ENCODE peak calls at places on chromosome 1, in seven cellular contexts. J, R, I, F, Q, H and D are unnamed samples.

GRCh38 chr1:109299087-109299983 is 7.5 kb downstream of the MYBPHL start:
- DNase-seq in J (no peak), R (no peak), I (peak; percentile 97), F (no peak), Q (peak; percentile 74), H (peak; percentile 89), D (no peak)

GRCh38 chr1:181423301-181423918 is 59.9 kb upstream of the CACNA1E start:
- DNase-seq in J (no peak), R (no peak), I (peak; percentile 14), F (no peak), Q (no peak), H (peak; percentile 3), D (peak; percentile 28)

GRCh38 chr1:27045973-27046558 is 33.4 kb upstream of the TENT5B start:
- DNase-seq in J (peak; percentile 84), R (peak; percentile 89), I (peak; percentile 71), F (peak; percentile 73), Q (peak; percentile 81), H (peak; percentile 73), D (peak; percentile 73)

GRCh38 chr1:192153276-192153675 is 5.0 kb upstream of the RGS18 start:
- DNase-seq in J (no peak), R (no peak), I (peak; percentile 83), F (no peak), Q (no peak), H (peak; percentile 68), D (no peak)

GRCh38 chr1:228399531-228400236 is 7.0 kb downstream of the TRIM11 start:
- DNase-seq in J (peak; percentile 40), R (peak; percentile 54), I (no peak), F (no peak), Q (no peak), H (no peak), D (no peak)

GRCh38 chr1:235486321-235486720 is 17.9 kb downstream of the B3GALNT2 start:
- DNase-seq in J (no peak), R (no peak), I (peak; percentile 16), F (no peak), Q (no peak), H (no peak), D (no peak)

GRCh38 chr1:25754421-25755195 is 45.4 kb upstream of the SELENON start:
- DNase-seq in J (no peak), R (peak; percentile 61), I (no peak), F (no peak), Q (no peak), H (no peak), D (peak; percentile 51)

GRCh38 chr1:232306269-232306911 is 323.5 kb downstream of the SIPA1L2 start:
- DNase-seq in J (peak; percentile 74), R (peak; percentile 70), I (no peak), F (peak; percentile 30), Q (peak; percentile 60), H (peak; percentile 70), D (no peak)

GRCh38 chr1:87904668-87905067 is 576.0 kb downstream of the LMO4 start:
- DNase-seq in J (no peak), R (no peak), I (no peak), F (no peak), Q (no peak), H (no peak), D (no peak)

GRCh38 chr1:55867444-55867843 is 652.3 kb upstream of the USP24 start:
- DNase-seq in J (no peak), R (no peak), I (peak; percentile 28), F (no peak), Q (no peak), H (no peak), D (no peak)

GRCh38 chr1:92298213-92298572 is 594 bp downstream of the GLMN start:
- DNase-seq in J (no peak), R (no peak), I (no peak), F (no peak), Q (no peak), H (no peak), D (no peak)

GRCh38 chr1:53589043-53589887 is 130.1 kb downstream of the DMRTB1 start:
- DNase-seq in J (peak; percentile 34), R (no peak), I (no peak), F (no peak), Q (no peak), H (no peak), D (no peak)

GRCh38 chr1:218692808-218693207 is 347.7 kb downstream of the TGFB2 start:
- DNase-seq in J (no peak), R (no peak), I (no peak), F (no peak), Q (no peak), H (no peak), D (no peak)

GRCh38 chr1:54949971-54950360 is 30.5 kb upstream of the TMEM61 start:
- DNase-seq in J (no peak), R (no peak), I (peak; percentile 67), F (no peak), Q (no peak), H (peak; percentile 24), D (no peak)

GRCh38 chr1:103069201-103069600 is 39.1 kb downstream of the COL11A1 start:
- DNase-seq in J (no peak), R (no peak), I (no peak), F (no peak), Q (no peak), H (no peak), D (no peak)

GRCh38 chr1:38613996-38614395 is 245.6 kb downstream of the RRAGC start:
- DNase-seq in J (no peak), R (no peak), I (no peak), F (no peak), Q (no peak), H (no peak), D (no peak)

GRCh38 chr1:193104496-193104905 is 713 bp downstream of the GLRX2 start:
- DNase-seq in J (peak; percentile 85), R (peak; percentile 92), I (peak; percentile 56), F (peak; percentile 27), Q (no peak), H (no peak), D (peak; percentile 62)

GRCh38 chr1:84478876-84479868 is at the start of gene RPF1:
- DNase-seq in J (peak; percentile 89), R (peak; percentile 92), I (peak; percentile 79), F (peak; percentile 67), Q (peak; percentile 84), H (peak; percentile 88), D (peak; percentile 72)

GRCh38 chr1:158952416-158952815 is 21.1 kb downstream of the PYHIN1 start:
- DNase-seq in J (no peak), R (no peak), I (no peak), F (no peak), Q (no peak), H (no peak), D (no peak)

GRCh38 chr1:15799004-15799867 is 8.2 kb downstream of the UQCRHL start:
- DNase-seq in J (peak; percentile 80), R (peak; percentile 85), I (peak; percentile 96), F (peak; percentile 68), Q (peak; percentile 70), H (peak; percentile 99), D (no peak)

GRCh38 chr1:248858096-248858890 is 592 bp downstream of the ZNF692 start:
- DNase-seq in J (peak; percentile 90), R (peak; percentile 92), I (peak; percentile 64), F (peak; percentile 55), Q (peak; percentile 88), H (peak; percentile 80), D (peak; percentile 76)

GRCh38 chr1:22142315-22143064 is 407 bp downstream of the WNT4 start:
- DNase-seq in J (no peak), R (no peak), I (no peak), F (peak; percentile 40), Q (peak; percentile 67), H (peak; percentile 35), D (peak; percentile 60)

GRCh38 chr1:195218428-195219212 is 1389.6 kb downstream of the KCNT2 start:
- DNase-seq in J (no peak), R (peak; percentile 45), I (no peak), F (no peak), Q (peak; percentile 30), H (no peak), D (no peak)

GRCh38 chr1:213070399-213070798 is 19.4 kb downstream of the RPS6KC1 start:
- DNase-seq in J (no peak), R (no peak), I (peak; percentile 86), F (no peak), Q (no peak), H (peak; percentile 85), D (no peak)
- H3K4me3 ChIP-seq in J (no peak overlapping the region), R (no peak overlapping the region), I (peak overlapping the region; percentile 16), F (no peak overlapping the region), Q (no peak overlapping the region), H (no peak overlapping the region), D (no peak overlapping the region)

GRCh38 chr1:214762902-214763301 is 159.9 kb downstream of the CENPF start:
- DNase-seq in J (no peak), R (no peak), I (no peak), F (no peak), Q (no peak), H (no peak), D (no peak)

GRCh38 chr1:214767221-214767620 is 164.2 kb downstream of the CENPF start:
- DNase-seq in J (no peak), R (no peak), I (no peak), F (no peak), Q (no peak), H (no peak), D (no peak)

GRCh38 chr1:214761030-214761429 is 158.0 kb downstream of the CENPF start:
- DNase-seq in J (no peak), R (no peak), I (no peak), F (no peak), Q (no peak), H (no peak), D (no peak)

DNA sequence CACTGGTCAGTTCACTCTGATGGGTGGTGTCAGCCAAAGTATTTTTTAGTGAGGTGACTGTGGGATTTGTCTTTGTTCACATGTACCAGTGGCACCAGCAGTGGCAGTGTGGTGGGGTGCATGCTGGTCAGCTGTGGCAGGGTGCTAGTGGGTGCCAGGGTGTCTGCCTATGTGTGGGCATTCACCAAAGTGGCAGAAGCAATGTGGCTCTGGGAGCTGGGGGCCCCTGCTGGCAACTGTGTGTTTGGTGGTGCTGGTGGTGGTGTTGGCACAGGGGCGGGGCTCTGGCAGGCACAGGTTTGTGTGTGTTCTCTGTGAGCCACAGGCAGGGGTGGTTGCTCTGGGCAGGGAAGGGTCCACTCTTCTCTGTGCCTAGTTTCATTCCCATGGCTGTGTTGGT is 161.5 kb downstream of the CENPF start:
- DNase-seq in J (no peak), R (peak; percentile 49), I (no peak), F (no peak), Q (no peak), H (no peak), D (no peak)
- H3K9me3 ChIP-seq in J (peaks cover 25% of the 10 kb centered on the region), R (peaks cover 55% of the 10 kb centered on the region), I (peaks cover 7% of the 10 kb centered on the region), F (no peaks in the 10 kb centered on the region), Q (peaks cover 26% of the 10 kb centered on the region), H (peaks cover 44% of the 10 kb centered on the region), D (no peaks in the 10 kb centered on the region)

DNA sequence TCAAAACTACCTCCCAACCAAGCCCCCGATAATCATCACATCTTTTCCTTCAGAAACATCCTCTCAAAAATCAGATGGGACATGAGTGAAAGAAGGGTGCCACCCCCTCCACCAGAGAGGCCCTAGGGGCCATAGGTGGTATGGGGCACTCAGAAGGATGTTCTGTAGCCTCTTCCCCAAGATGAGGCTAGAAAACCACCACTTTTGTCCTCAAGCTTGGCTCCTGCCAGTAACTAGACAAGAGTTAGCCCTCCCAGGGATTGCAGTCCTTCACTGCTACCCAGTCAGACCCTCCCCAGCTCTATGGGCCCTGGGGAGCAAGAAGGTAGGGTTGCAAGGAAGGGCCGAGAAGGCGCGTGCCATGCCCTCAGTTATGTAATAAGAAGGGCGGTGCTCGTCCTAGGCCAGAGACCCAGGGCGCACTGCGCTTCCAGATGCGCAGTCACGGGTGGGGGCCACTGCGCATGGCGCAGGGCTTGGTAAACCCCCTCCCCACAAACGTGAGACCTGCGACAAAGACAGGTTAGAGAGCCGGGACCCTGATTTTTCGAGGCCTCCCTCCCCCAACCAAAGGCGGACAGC is 69.7 kb downstream of the CD46 start:
- DNase-seq in J (peak; percentile 62), R (no peak), I (no peak), F (no peak), Q (peak; percentile 79), H (no peak), D (no peak)
- H3K4me3 ChIP-seq in J (peak overlapping the region; percentile 71), R (peak overlapping the region; percentile 38), I (no peak overlapping the region), F (peak overlapping the region; percentile 90), Q (peak overlapping the region; percentile 83), H (no peak overlapping the region), D (no peak overlapping the region)

GRCh38 chr1:9035226-9035625 is 9.0 kb upstream of the SLC2A7 start:
- DNase-seq in J (peak; percentile 4), R (no peak), I (no peak), F (no peak), Q (no peak), H (no peak), D (no peak)
- H3K9me3 ChIP-seq in J (peaks cover 8% of the 10 kb centered on the region), R (peaks cover 27% of the 10 kb centered on the region), I (peaks cover 22% of the 10 kb centered on the region), F (no peaks in the 10 kb centered on the region), Q (peaks cover 5% of the 10 kb centered on the region), H (peaks cover 24% of the 10 kb centered on the region), D (peaks cover 22% of the 10 kb centered on the region)